ENCODE peak calls at places on chromosomes 7 and 10, in seven cellular contexts. L, Q, P, H, S, F and W are unnamed samples.

GRCh38 chr10:124735491-124736286 is 8.5 kb downstream of the FAM53B start:
- DNase-seq in L (no peak), Q (no peak), P (no peak), H (no peak), S (no peak), F (no peak), W (no peak)

GRCh38 chr7:23246540-23246939 is at the start of gene GPNMB:
- DNase-seq in L (no peak), Q (no peak), P (no peak), H (no peak), S (no peak), F (no peak), W (peak)

GRCh38 chr7:156456032-156456431 is 184.5 kb upstream of the RNF32 start:
- DNase-seq in L (no peak), Q (no peak), P (no peak), H (no peak), S (no peak), F (no peak), W (no peak)

GRCh38 chr7:117076426-117076943 is 123.2 kb downstream of the ST7 start:
- DNase-seq in L (no peak), Q (no peak), P (peak), H (no peak), S (no peak), F (no peak), W (no peak)

GRCh38 chr10:50033481-50033880 is 34.3 kb upstream of the WASHC2A start:
- DNase-seq in L (no peak), Q (no peak), P (no peak), H (no peak), S (no peak), F (no peak), W (no peak)

GRCh38 chr10:33032354-33033254 is 74.6 kb upstream of the ITGB1 start:
- DNase-seq in L (peak), Q (no peak), P (peak), H (no peak), S (no peak), F (peak), W (no peak)

GRCh38 chr7:128112018-128112780 is 81.0 kb upstream of the LRRC4 start:
- DNase-seq in L (no peak), Q (no peak), P (no peak), H (no peak), S (no peak), F (no peak), W (no peak)

GRCh38 chr10:104035107-104035816 is 50.4 kb downstream of the COL17A1 start:
- DNase-seq in L (no peak), Q (no peak), P (no peak), H (no peak), S (no peak), F (no peak), W (no peak)

GRCh38 chr7:100585511-100586265 is at the start of gene LRCH4:
- DNase-seq in L (no peak), Q (peak), P (no peak), H (no peak), S (no peak), F (no peak), W (peak)

GRCh38 chr10:19971343-19971742 is 155.1 kb downstream of the PLXDC2 start:
- DNase-seq in L (no peak), Q (no peak), P (no peak), H (no peak), S (no peak), F (no peak), W (no peak)

DNA sequence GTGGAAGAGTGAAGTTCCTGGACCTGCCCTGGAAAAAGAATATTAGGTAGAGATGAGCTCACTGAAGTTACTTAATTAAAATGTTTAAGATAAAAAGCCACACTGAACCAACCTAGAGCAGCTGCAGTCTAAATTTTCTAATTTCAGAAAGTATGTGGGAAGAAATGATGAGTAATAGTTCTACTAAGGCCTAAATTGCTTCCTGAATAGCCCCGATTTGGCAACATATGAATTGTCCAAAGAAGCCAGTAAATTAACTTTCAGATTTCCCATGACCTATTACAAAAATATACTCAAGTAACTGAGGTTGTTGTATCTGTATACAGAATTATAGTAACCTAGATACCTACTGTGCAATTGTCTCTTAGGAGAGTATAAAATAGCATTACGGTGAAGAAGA is 312.6 kb downstream of the IPMK start:
- DNase-seq in L (no peak), Q (no peak), P (no peak), H (no peak), S (no peak), F (no peak), W (no peak)
- TF ChIP-seq MAX in L (no peak), Q (no peak), P (no peak), H (no peak), S (no peak), F (no peak), W (no peak)

DNA sequence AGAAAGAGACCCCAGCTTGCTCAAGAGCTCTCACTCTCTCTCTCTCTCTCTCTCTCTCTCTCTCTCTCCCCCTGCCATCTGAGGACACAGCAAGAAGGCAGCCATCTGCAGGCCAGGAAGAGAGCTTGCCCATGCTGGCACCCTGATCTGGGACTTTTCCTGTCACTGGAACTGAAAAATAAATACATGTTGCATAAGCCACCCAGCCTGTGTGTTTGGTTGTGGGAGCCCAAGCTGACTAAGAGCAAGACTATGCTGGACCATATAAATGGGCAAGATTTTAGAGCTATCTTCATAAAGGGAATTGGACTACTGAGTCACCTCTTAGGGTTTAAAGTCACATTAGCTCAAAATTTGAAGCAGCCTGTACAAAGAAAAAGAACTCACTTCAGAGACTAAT is 98.6 kb downstream of the SLC16A9 start:
- DNase-seq in L (no peak), Q (no peak), P (no peak), H (no peak), S (no peak), F (no peak), W (no peak)
- TF ChIP-seq POLR2AphosphoS5 in L (no peak), Q (no peak), P (no peak), H (no peak), S (no peak), F (no peak), W (no peak)

GRCh38 chr7:1885465-1886226 is 215.6 kb downstream of the ELFN1 start:
- DNase-seq in L (no peak), Q (no peak), P (no peak), H (no peak), S (no peak), F (no peak), W (no peak)

GRCh38 chr7:1883834-1884582 is 213.9 kb downstream of the ELFN1 start:
- DNase-seq in L (no peak), Q (peak), P (no peak), H (no peak), S (no peak), F (no peak), W (no peak)

GRCh38 chr7:1886361-1887064 is 216.4 kb downstream of the ELFN1 start:
- DNase-seq in L (no peak), Q (no peak), P (no peak), H (no peak), S (no peak), F (no peak), W (no peak)

GRCh38 chr7:1883031-1883761 is 213.1 kb downstream of the ELFN1 start:
- DNase-seq in L (peak), Q (peak), P (no peak), H (peak), S (no peak), F (peak), W (no peak)

GRCh38 chr7:1884583-1885350 is 214.7 kb downstream of the ELFN1 start:
- DNase-seq in L (no peak), Q (no peak), P (no peak), H (no peak), S (no peak), F (no peak), W (no peak)
- TF ChIP-seq MAX in L (no peak), Q (no peak), P (no peak), H (no peak), S (no peak), F (no peak), W (no peak)

DNA sequence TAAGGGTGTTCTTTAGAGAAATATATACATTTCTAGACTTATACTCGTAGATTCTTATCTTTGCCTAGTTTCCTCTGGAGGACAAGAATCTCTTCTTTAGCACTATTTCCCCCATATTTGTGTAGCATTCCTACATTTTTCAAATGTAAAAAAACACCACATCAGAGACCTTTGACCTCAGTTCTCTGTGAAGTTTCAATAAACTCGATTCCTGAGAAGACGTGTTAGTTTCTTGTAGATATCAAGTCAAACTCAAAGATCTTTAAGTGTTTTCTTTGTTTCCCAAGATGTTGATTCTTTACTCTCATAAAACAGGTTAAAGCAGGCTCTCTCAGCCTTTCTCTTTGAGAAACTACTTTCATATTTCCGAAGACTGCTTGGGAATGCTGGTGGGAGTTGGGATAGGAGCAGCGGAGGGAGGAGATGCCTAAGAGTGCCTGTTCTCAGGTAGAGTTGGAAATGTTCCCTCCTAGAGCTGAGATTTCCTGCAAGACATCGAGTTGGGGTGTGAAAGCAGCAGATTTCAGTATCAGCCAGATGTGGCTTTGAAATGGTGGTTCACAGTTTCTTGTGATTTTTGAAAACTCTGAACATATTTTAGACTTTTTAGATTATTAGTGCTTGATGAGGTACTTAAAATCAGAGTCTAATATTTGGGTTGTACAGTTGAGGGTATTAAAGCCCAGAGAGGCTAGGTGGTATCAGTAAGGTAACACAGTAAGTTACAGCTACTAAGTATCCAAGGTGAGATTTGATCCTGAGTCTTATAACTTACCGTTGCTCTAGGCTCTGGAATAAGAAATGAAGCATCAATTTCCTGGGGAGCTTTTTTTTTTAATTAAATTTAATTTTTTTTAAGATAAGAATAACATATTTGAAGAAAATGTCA is 13.9 kb downstream of the ADK start:
- DNase-seq in L (peak), Q (no peak), P (no peak), H (no peak), S (no peak), F (no peak), W (no peak)
- TF ChIP-seq POLR2AphosphoS5 in L (no peak), Q (no peak), P (no peak), H (no peak), S (no peak), F (no peak), W (no peak)

DNA sequence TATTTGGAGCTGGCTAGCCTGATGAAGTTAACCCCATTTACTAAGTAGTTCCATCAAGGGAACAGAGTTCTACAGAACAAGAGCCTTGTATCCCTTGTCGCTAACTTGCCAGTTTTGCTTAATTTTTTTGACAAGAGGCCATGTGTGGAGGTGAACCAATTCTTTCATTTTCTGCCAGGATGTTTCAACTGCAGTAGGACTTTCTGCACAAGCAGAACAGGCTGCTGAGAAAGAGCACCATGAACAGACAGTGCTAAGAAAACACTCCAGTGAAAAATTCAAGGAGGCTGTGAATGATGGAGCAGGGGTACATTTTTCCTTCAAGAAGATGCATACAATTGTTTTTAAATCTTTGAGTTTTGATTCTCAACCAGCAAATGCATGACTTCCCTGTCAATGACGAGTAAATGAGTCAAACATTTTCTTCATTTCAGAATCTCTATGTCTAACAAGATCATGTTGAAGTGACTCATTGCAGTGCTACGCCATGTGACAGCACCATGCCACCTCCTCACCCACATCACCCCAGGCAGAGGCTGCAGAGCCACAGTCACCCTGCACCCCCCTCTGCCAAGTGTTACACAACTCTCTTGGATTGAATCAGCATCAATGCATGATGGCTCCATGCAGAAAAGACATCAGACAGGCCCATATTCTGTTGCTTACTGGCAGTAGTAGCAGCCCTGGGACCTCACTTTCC is 193.1 kb downstream of the COBL start:
- DNase-seq in L (no peak), Q (no peak), P (no peak), H (no peak), S (no peak), F (peak), W (no peak)
- TF ChIP-seq MAX in L (no peak), Q (no peak), P (no peak), H (no peak), S (no peak), F (peak), W (peak)

GRCh38 chr10:114635101-114635500 is 23.0 kb downstream of the ABLIM1 start:
- DNase-seq in L (no peak), Q (no peak), P (no peak), H (no peak), S (no peak), F (no peak), W (no peak)

GRCh38 chr10:114631678-114632417 is 26.2 kb downstream of the ABLIM1 start:
- DNase-seq in L (peak), Q (peak), P (peak), H (no peak), S (no peak), F (no peak), W (peak)

GRCh38 chr10:114632869-114633715 is 25.0 kb downstream of the ABLIM1 start:
- DNase-seq in L (peak), Q (no peak), P (peak), H (no peak), S (no peak), F (peak), W (peak)

GRCh38 chr10:114635797-114636550 is 22.1 kb downstream of the ABLIM1 start:
- DNase-seq in L (no peak), Q (no peak), P (no peak), H (no peak), S (no peak), F (no peak), W (no peak)

GRCh38 chr10:114634607-114634974 is 23.5 kb downstream of the ABLIM1 start:
- DNase-seq in L (peak), Q (peak), P (peak), H (peak), S (no peak), F (peak), W (peak)
- TF ChIP-seq POLR2AphosphoS5 in L (no peak), Q (no peak), P (no peak), H (no peak), S (no peak), F (no peak), W (peak)

GRCh38 chr7:134907639-134908038 is 78.7 kb upstream of the AGBL3 start:
- DNase-seq in L (no peak), Q (no peak), P (no peak), H (no peak), S (no peak), F (no peak), W (no peak)

GRCh38 chr7:134908289-134908688 is 78.0 kb upstream of the AGBL3 start:
- DNase-seq in L (no peak), Q (no peak), P (no peak), H (no peak), S (no peak), F (no peak), W (no peak)

GRCh38 chr7:134907000-134907399 is 79.3 kb upstream of the AGBL3 start:
- DNase-seq in L (no peak), Q (no peak), P (no peak), H (no peak), S (no peak), F (no peak), W (no peak)

GRCh38 chr7:134903073-134903790 is 83.1 kb upstream of the AGBL3 start:
- DNase-seq in L (no peak), Q (no peak), P (no peak), H (no peak), S (no peak), F (no peak), W (no peak)

DNA sequence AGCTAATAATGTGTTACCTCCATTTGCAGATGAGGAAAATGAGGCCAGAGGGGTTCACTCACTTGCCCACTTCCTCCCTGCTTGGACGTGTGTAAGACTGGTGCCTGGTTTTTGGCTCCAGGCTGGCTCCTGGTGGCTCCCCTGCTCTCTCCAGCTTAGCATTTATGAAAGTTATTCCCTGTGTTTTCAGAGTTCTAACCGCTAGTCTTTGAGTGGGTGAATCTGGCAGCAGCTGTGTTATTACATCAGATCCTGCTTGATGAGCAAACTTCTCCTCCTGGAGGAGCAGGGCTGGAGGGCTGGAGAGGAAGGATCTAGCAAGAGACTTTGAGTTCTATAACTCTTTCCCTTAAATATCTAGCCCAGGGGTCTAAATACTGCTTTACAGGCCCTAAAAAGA is 80.9 kb upstream of the AGBL3 start:
- DNase-seq in L (peak), Q (no peak), P (no peak), H (no peak), S (no peak), F (no peak), W (no peak)
- TF ChIP-seq MAX in L (no peak), Q (no peak), P (no peak), H (no peak), S (no peak), F (no peak), W (no peak)

GRCh38 chr10:122490786-122491680 is 29.7 kb downstream of the HTRA1 start:
- DNase-seq in L (no peak), Q (no peak), P (no peak), H (no peak), S (no peak), F (no peak), W (no peak)
- TF ChIP-seq POLR2AphosphoS5 in L (no peak), Q (no peak), P (no peak), H (no peak), S (no peak), F (no peak), W (no peak)

GRCh38 chr10:67785098-67785497 is 52.9 kb downstream of the DNAJC12 start:
- DNase-seq in L (no peak), Q (no peak), P (no peak), H (no peak), S (no peak), F (no peak), W (no peak)

GRCh38 chr10:67780759-67781538 is 57.0 kb downstream of the DNAJC12 start:
- DNase-seq in L (no peak), Q (no peak), P (no peak), H (no peak), S (no peak), F (no peak), W (no peak)

GRCh38 chr10:67784584-67784983 is 53.4 kb downstream of the DNAJC12 start:
- DNase-seq in L (no peak), Q (no peak), P (no peak), H (no peak), S (no peak), F (no peak), W (no peak)

GRCh38 chr10:67782556-67782955 is 55.4 kb downstream of the DNAJC12 start:
- DNase-seq in L (no peak), Q (no peak), P (no peak), H (no peak), S (no peak), F (no peak), W (no peak)

DNA sequence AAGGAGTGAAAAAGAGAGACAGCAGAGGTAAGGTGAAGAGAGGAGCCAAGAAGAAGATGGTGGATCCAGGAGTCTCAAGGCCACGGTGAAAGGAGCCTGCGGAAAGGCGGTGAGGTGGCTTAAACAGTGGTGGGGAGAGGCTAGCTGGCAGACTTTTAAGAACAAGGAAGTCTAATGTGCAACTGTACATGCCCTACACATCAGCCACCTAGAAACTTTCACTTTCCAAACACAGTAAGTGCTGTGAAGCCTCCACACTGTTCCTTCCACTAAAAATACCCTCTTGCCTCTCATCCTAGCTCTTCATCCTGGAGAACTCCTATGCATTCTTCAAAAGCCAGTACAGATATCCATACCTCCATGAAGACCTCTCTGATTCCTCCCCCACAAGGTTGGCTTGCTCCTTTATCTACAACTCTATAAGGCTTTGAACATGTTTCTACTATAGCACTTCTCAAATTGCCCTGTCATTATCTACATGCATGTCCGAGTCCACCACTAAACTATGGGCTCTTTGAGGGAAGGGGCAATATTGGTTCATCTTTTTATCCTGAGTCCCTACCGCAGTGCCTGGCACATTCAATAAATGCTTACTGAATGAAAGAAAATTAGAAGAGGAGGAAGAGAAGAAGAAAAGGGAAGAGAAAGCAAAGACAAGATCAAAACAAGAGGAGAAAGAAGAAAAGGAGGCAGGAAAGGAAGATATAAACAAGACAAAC is 54.3 kb downstream of the DNAJC12 start:
- DNase-seq in L (no peak), Q (no peak), P (no peak), H (no peak), S (no peak), F (no peak), W (no peak)
- TF ChIP-seq MAX in L (no peak), Q (no peak), P (no peak), H (no peak), S (no peak), F (no peak), W (no peak)